ENCODE peak calls at places on chromosomes 7 and 10, in six cellular contexts. U, I, F, J, T and G are unnamed samples.

GRCh38 chr7:46993396-46993795 is 588.5 kb downstream of the TNS3 start:
- DNase-seq in F (no peak), U (no peak), J (no peak), I (no peak), T (no peak), G (no peak)

GRCh38 chr7:143417734-143418378 is 9.2 kb upstream of the EPHA1 start:
- DNase-seq in J (no peak), T (no peak), U (no peak), F (no peak), I (no peak), G (no peak)

GRCh38 chr7:116173051-116174028 is 37.0 kb upstream of the TES start:
- DNase-seq in I (peak; percentile 52), T (peak; percentile 8), J (no peak), F (peak; percentile 26), U (peak; percentile 55), G (no peak)

GRCh38 chr10:101075775-101076174 is 14.0 kb downstream of the KAZALD1 start:
- DNase-seq in F (no peak), T (no peak), U (no peak), J (no peak), I (no peak), G (no peak)

GRCh38 chr7:925601-926000 is 28.9 kb downstream of the ADAP1 start:
- DNase-seq in J (peak; percentile 64), F (peak; percentile 50), U (no peak), I (no peak), T (no peak), G (peak; percentile 14)

GRCh38 chr7:55432937-55433784 is 68.0 kb downstream of the LANCL2 start:
- DNase-seq in J (no peak), I (no peak), F (no peak), U (peak; percentile 40), T (no peak), G (no peak)

GRCh38 chr10:30869566-30869965 is 162.1 kb downstream of the ZNF438 start:
- DNase-seq in I (no peak), U (no peak), J (no peak), F (no peak), T (no peak), G (no peak)

GRCh38 chr10:101217450-101218281 is 11.6 kb downstream of the LBX1 start:
- DNase-seq in I (no peak), J (peak; percentile 63), T (no peak), F (peak; percentile 49), U (no peak), G (no peak)

GRCh38 chr7:150388709-150389531 is 9.8 kb downstream of the ZNF775 start:
- DNase-seq in T (no peak), F (peak; percentile 95), I (no peak), J (peak; percentile 69), U (no peak), G (no peak)

DNA sequence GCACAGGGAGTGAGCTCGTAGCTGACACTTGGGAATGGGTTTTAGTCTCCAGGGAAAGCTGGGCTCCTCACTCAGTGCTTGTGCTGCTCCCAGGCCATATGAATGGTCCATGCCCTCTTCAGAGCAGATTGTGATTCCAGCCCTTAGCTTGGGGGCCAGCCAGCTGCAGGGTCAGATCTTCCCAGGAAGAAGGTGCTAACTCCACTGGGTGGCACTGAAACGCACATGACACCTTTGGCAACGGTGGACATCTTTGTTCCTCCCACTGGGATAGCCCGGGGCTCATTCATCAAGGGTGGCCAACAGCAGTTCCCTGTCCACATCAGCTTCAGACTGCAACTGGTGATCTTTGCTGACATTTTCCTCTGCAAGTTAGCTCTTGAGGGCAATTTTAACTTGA is 129.2 kb downstream of the DYNC2I1 start:
- DNase-seq in I (no peak), F (no peak), U (no peak), T (no peak), J (no peak), G (no peak)
- H3K9me3 ChIP-seq in I (peaks cover 49% of the 10 kb centered on the region), F (peaks cover 34% of the 10 kb centered on the region), U (peaks cover 22% of the 10 kb centered on the region), T (peaks cover 16% of the 10 kb centered on the region), J (peaks cover 6% of the 10 kb centered on the region), G (peaks cover 4% of the 10 kb centered on the region)

GRCh38 chr7:158314394-158314793 is 273.2 kb downstream of the PTPRN2 start:
- DNase-seq in J (no peak), U (no peak), F (no peak), T (no peak), I (no peak), G (no peak)

GRCh38 chr7:158311791-158312190 is 275.8 kb downstream of the PTPRN2 start:
- DNase-seq in J (no peak), U (no peak), F (no peak), T (no peak), I (no peak), G (no peak)

GRCh38 chr7:158310924-158311713 is 276.5 kb downstream of the PTPRN2 start:
- DNase-seq in T (no peak), F (no peak), U (no peak), J (no peak), I (no peak), G (no peak)

GRCh38 chr7:158313931-158314330 is 273.7 kb downstream of the PTPRN2 start:
- DNase-seq in T (no peak), F (no peak), U (no peak), J (no peak), I (no peak), G (no peak)

GRCh38 chr7:158312789-158313188 is 274.8 kb downstream of the PTPRN2 start:
- DNase-seq in F (no peak), T (no peak), U (no peak), J (no peak), I (no peak), G (no peak)
- H3K9me3 ChIP-seq in F (peaks cover 3% of the 10 kb centered on the region), T (peaks cover 6% of the 10 kb centered on the region), U (peaks cover 4% of the 10 kb centered on the region), J (peaks cover 3% of the 10 kb centered on the region), I (peaks cover 82% of the 10 kb centered on the region), G (peaks cover 2% of the 10 kb centered on the region)

GRCh38 chr7:4211261-4211660 is 470.8 kb upstream of the FOXK1 start:
- DNase-seq in J (no peak), I (no peak), T (no peak), F (no peak), U (no peak), G (no peak)
- H3K9me3 ChIP-seq in J (no peaks in the 10 kb centered on the region), I (peaks cover 90% of the 10 kb centered on the region), T (no peaks in the 10 kb centered on the region), F (no peaks in the 10 kb centered on the region), U (no peaks in the 10 kb centered on the region), G (no peaks in the 10 kb centered on the region)

DNA sequence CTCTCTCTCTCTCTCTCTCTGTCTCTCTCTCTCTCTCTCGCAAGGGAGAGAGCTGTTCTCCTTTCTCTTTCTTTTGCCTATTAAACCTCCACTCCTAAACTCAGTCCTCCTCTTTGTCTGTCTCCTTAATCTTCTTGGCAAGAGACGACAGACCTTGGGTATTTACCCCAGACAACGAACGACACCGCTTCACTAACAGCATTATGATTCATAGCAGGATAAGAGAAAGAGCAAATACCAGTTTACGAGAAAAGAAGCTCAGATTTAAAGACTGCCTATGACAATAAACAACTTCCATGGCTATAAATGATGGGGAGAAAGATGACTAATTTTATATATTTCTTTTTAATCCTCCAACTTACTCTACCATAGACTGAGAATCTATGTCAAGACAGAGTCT is 1396.5 kb upstream of the CELF2 start:
- DNase-seq in U (no peak), F (no peak), I (no peak), T (no peak), J (no peak), G (no peak)
- H3K9me3 ChIP-seq in U (peaks cover 31% of the 10 kb centered on the region), F (no peaks in the 10 kb centered on the region), I (no peaks in the 10 kb centered on the region), T (no peaks in the 10 kb centered on the region), J (no peaks in the 10 kb centered on the region), G (no peaks in the 10 kb centered on the region)

DNA sequence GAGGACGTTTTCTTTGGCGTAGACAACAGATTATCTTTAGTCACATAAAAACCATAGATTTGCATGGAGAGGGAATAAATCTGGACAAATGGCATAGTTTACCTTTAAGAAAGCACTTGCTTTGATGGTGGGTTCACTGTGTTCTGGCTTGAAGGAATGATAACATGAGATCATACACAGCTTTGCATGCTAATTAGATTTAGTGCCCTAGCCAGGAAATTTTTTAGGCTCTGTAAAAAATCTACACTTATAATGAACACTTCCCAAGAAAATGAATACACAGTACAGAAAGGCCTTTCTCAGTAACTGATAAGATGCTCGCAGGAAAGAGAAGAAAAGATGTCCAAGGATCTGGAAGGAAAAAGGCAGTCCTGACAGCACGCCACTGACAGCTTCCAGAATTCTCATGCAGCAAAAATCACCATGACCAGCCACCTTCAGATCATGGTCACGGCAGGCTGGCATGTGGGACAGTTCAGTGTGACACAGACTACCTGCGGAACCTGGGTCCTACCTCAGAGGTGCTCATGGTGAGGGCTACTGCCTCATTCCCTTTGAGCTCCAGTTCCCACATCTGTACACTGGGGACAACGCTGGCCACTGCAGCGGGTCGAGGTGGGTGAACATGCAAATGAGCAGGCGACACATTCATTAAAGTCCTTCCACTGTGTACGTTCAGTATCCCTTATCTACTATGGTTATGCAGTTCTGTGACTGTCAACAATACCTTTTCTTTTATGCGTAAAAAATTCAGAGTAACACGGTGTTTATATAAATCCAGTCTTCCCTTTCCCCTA is 218.5 kb upstream of the AOAH start:
- DNase-seq in F (no peak), I (no peak), U (no peak), T (no peak), J (no peak), G (no peak)
- H3K9me3 ChIP-seq in F (peaks cover 14% of the 10 kb centered on the region), I (no peaks in the 10 kb centered on the region), U (no peaks in the 10 kb centered on the region), T (peaks cover 49% of the 10 kb centered on the region), J (peaks cover 2% of the 10 kb centered on the region), G (peaks cover 8% of the 10 kb centered on the region)

GRCh38 chr7:57414852-57415251 is 35.1 kb upstream of the ZNF716 start:
- DNase-seq in J (no peak), I (no peak), F (no peak), T (no peak), U (no peak), G (no peak)

GRCh38 chr7:57415326-57415725 is 34.7 kb upstream of the ZNF716 start:
- DNase-seq in F (no peak), I (no peak), T (no peak), U (no peak), J (no peak), G (no peak)

GRCh38 chr7:57415730-57416129 is 34.2 kb upstream of the ZNF716 start:
- DNase-seq in J (no peak), U (no peak), F (no peak), I (no peak), T (no peak), G (no peak)

GRCh38 chr7:57413529-57414398 is 36.2 kb upstream of the ZNF716 start:
- DNase-seq in T (no peak), I (no peak), F (no peak), U (no peak), J (no peak), G (no peak)

GRCh38 chr7:57414415-57414814 is 35.6 kb upstream of the ZNF716 start:
- DNase-seq in J (no peak), U (no peak), I (no peak), T (no peak), F (no peak), G (no peak)
- H3K9me3 ChIP-seq in J (no peaks in the 10 kb centered on the region), U (peaks cover 4% of the 10 kb centered on the region), I (peaks cover 78% of the 10 kb centered on the region), T (no peaks in the 10 kb centered on the region), F (no peaks in the 10 kb centered on the region), G (no peaks in the 10 kb centered on the region)